ENCODE peak calls at places on chromosomes 3 and 15, in eight cellular contexts. D is cardiac fibroblast, Q is right cardiac atrium, A is kidney epithelial cell, K is kidney tubule cell, U is KBM-7, P is left ventricle myocardium superior, H is dermis blood vessel endothelial cell. R is an unnamed sample.
A peak's percentile ranks its signal among the peaks of the same experiment; 100 is the strongest.

GRCh38 chr3:17894434-17895060 is 152.1 kb upstream of the TBC1D5 start:
- DNase-seq in D (peak; percentile 76), K (peak; percentile 69), U (peak; percentile 88), P (no peak), H (no peak), A (peak; percentile 21), Q (no peak), R (no peak)

GRCh38 chr3:128591728-128592426 is 58.7 kb downstream of the RPN1 start:
- DNase-seq in Q (no peak), U (peak; percentile 69), K (no peak), P (no peak), D (no peak), A (no peak), H (peak; percentile 45), R (no peak)

GRCh38 chr3:45968149-45968548 is 24.9 kb downstream of the CXCR6 start:
- DNase-seq in Q (peak; percentile 78), K (no peak), D (no peak), U (no peak), H (no peak), A (no peak), P (peak; percentile 42), R (no peak)

GRCh38 chr3:183591881-183592521 is 36.5 kb upstream of the KLHL6 start:
- DNase-seq in A (no peak), K (no peak), U (peak; percentile 37), H (peak; percentile 41), D (peak; percentile 20), Q (no peak), P (no peak), R (no peak)

GRCh38 chr3:57556459-57557087 is 499 bp downstream of the PDE12 start:
- DNase-seq in K (peak; percentile 48), H (peak; percentile 56), U (no peak), P (peak; percentile 46), A (no peak), Q (no peak), D (peak; percentile 34), R (peak; percentile 40)

GRCh38 chr15:59051867-59052861 is 52.8 kb upstream of the CCNB2 start:
- DNase-seq in H (no peak), K (no peak), A (no peak), Q (no peak), P (no peak), U (peak; percentile 27), D (no peak), R (no peak)

GRCh38 chr3:19474169-19474568 is 325.9 kb downstream of the KCNH8 start:
- DNase-seq in D (no peak), P (no peak), H (no peak), A (no peak), K (no peak), Q (no peak), U (no peak), R (no peak)

GRCh38 chr15:42474857-42475256 is 16.1 kb downstream of the ZNF106 start:
- DNase-seq in H (no peak), D (no peak), U (no peak), P (no peak), K (peak; percentile 50), Q (no peak), A (no peak), R (no peak)

GRCh38 chr15:47194718-47195117 is 522.6 kb upstream of the SEMA6D start:
- DNase-seq in H (peak; percentile 67), K (peak; percentile 35), U (peak; percentile 6), D (peak; percentile 50), P (no peak), A (no peak), Q (no peak), R (no peak)

GRCh38 chr15:43517354-43518072 is at the start of gene MAP1A:
- DNase-seq in A (no peak), P (peak; percentile 71), U (peak; percentile 49), K (no peak), D (peak; percentile 67), Q (peak; percentile 88), H (no peak), R (peak; percentile 63)

GRCh38 chr15:48352474-48353072 is 21.3 kb downstream of the DUT start:
- DNase-seq in P (no peak), Q (no peak), H (peak; percentile 82), A (no peak), U (peak; percentile 64), K (peak; percentile 77), D (peak; percentile 78), R (peak; percentile 44)

GRCh38 chr3:191339313-191339917 is 9.1 kb upstream of the UTS2B start:
- DNase-seq in K (no peak), D (no peak), Q (no peak), H (peak; percentile 37), P (no peak), A (no peak), U (no peak), R (no peak)

GRCh38 chr3:194061421-194062029 is 74.4 kb upstream of the HES1 start:
- DNase-seq in U (no peak), H (no peak), P (no peak), K (no peak), Q (no peak), D (no peak), A (no peak), R (no peak)

GRCh38 chr3:140626856-140627255 is 51.0 kb upstream of the TRIM42 start:
- DNase-seq in K (peak; percentile 62), A (no peak), U (no peak), Q (no peak), H (no peak), P (no peak), D (no peak), R (no peak)

GRCh38 chr3:96347289-96347688 is 467.1 kb upstream of the EPHA6 start:
- DNase-seq in D (no peak), U (no peak), A (no peak), Q (no peak), P (no peak), K (no peak), H (no peak), R (no peak)

GRCh38 chr3:9649791-9650521 is 651 bp downstream of the MTMR14 start:
- DNase-seq in Q (no peak), P (no peak), A (no peak), D (no peak), H (peak; percentile 13), U (peak; percentile 72), K (no peak), R (no peak)

GRCh38 chr15:57866149-57866736 is 159.7 kb downstream of the POLR2M start:
- DNase-seq in D (peak; percentile 73), K (peak; percentile 61), Q (peak; percentile 77), U (peak; percentile 78), P (peak; percentile 76), H (peak; percentile 81), A (no peak), R (peak; percentile 68)

GRCh38 chr3:182605882-182606611 is 187.3 kb upstream of the ATP11B start:
- DNase-seq in A (no peak), D (no peak), K (no peak), Q (no peak), P (no peak), H (no peak), U (no peak), R (no peak)

GRCh38 chr3:30003741-30004140 is 602.7 kb upstream of the TGFBR2 start:
- DNase-seq in P (no peak), U (no peak), H (no peak), K (no peak), A (no peak), Q (no peak), D (no peak), R (no peak)

GRCh38 chr3:35664460-35664919 is 25.2 kb downstream of the ARPP21 start:
- DNase-seq in D (peak; percentile 79), Q (peak; percentile 82), H (peak; percentile 91), A (peak; percentile 85), U (peak; percentile 19), K (peak; percentile 90), P (peak; percentile 74), R (peak; percentile 59)

GRCh38 chr3:196951371-196951770 is 9.0 kb upstream of the NCBP2 start:
- DNase-seq in P (no peak), H (no peak), Q (no peak), D (no peak), U (no peak), A (no peak), K (no peak), R (no peak)